ENCODE peak calls at places on chromosomes 5 and 9, in seven cellular contexts. One of them, this sample, is unnamed.

GRCh38 chr9:31320507-31320906 is 1063.9 kb upstream of the ACO1 start:
- DNase-seq in epithelial cell of esophagus: no peak
- DNase-seq in uterus: no peak
- DNase-seq in psoas muscle: no peak
- DNase-seq in fibroblast of the aortic adventitia: no peak
- DNase-seq in hepatocyte: no peak
- DNase-seq in fibroblast of pulmonary artery: no peak
- DNase-seq in this sample: no peak

GRCh38 chr5:142046191-142046590 is 33.4 kb upstream of the GNPDA1 start:
- DNase-seq in uterus: no peak
- DNase-seq in psoas muscle: no peak
- DNase-seq in hepatocyte: no peak
- DNase-seq in fibroblast of pulmonary artery: no peak
- DNase-seq in epithelial cell of esophagus: peak; percentile 18
- DNase-seq in fibroblast of the aortic adventitia: no peak
- DNase-seq in this sample: no peak

GRCh38 chr9:100379862-100380261 is 27.1 kb upstream of the TEX10 start:
- DNase-seq in epithelial cell of esophagus: peak; percentile 79
- DNase-seq in fibroblast of pulmonary artery: peak; percentile 75
- DNase-seq in psoas muscle: no peak
- DNase-seq in uterus: no peak
- DNase-seq in fibroblast of the aortic adventitia: peak; percentile 67
- DNase-seq in hepatocyte: peak; percentile 21
- DNase-seq in this sample: peak; percentile 93

GRCh38 chr5:39376293-39376714 is 12.0 kb upstream of the C9 start:
- DNase-seq in hepatocyte: peak; percentile 69
- DNase-seq in psoas muscle: no peak
- DNase-seq in uterus: peak; percentile 53
- DNase-seq in fibroblast of pulmonary artery: peak; percentile 64
- DNase-seq in fibroblast of the aortic adventitia: peak; percentile 61
- DNase-seq in epithelial cell of esophagus: peak; percentile 74
- DNase-seq in this sample: peak; percentile 68

GRCh38 chr5:90983148-90983547 is 400.0 kb downstream of the ARRDC3 start:
- DNase-seq in epithelial cell of esophagus: peak; percentile 63
- DNase-seq in hepatocyte: peak; percentile 34
- DNase-seq in psoas muscle: no peak
- DNase-seq in fibroblast of the aortic adventitia: peak; percentile 82
- DNase-seq in uterus: no peak
- DNase-seq in fibroblast of pulmonary artery: peak; percentile 96
- DNase-seq in this sample: peak; percentile 98

GRCh38 chr9:123616707-123617106 is 260.7 kb downstream of the CRB2 start:
- DNase-seq in fibroblast of pulmonary artery: no peak
- DNase-seq in psoas muscle: no peak
- DNase-seq in uterus: no peak
- DNase-seq in fibroblast of the aortic adventitia: no peak
- DNase-seq in epithelial cell of esophagus: no peak
- DNase-seq in hepatocyte: no peak
- DNase-seq in this sample: no peak

GRCh38 chr5:10467281-10468198 is 25.9 kb downstream of the ROPN1L start:
- DNase-seq in psoas muscle: no peak
- DNase-seq in hepatocyte: peak; percentile 40
- DNase-seq in uterus: no peak
- DNase-seq in epithelial cell of esophagus: peak; percentile 45
- DNase-seq in fibroblast of the aortic adventitia: peak; percentile 47
- DNase-seq in fibroblast of pulmonary artery: peak; percentile 56
- DNase-seq in this sample: peak; percentile 82

GRCh38 chr9:26301046-26301445 is 591.6 kb downstream of the CAAP1 start:
- DNase-seq in hepatocyte: no peak
- DNase-seq in fibroblast of the aortic adventitia: no peak
- DNase-seq in epithelial cell of esophagus: no peak
- DNase-seq in fibroblast of pulmonary artery: no peak
- DNase-seq in psoas muscle: no peak
- DNase-seq in uterus: no peak
- DNase-seq in this sample: no peak

GRCh38 chr9:73151653-73152382 is at the start of gene ANXA1:
- DNase-seq in hepatocyte: peak; percentile 48
- DNase-seq in uterus: no peak
- DNase-seq in fibroblast of the aortic adventitia: peak; percentile 95
- DNase-seq in psoas muscle: no peak
- DNase-seq in epithelial cell of esophagus: peak; percentile 92
- DNase-seq in fibroblast of pulmonary artery: peak; percentile 95
- DNase-seq in this sample: peak; percentile 93

GRCh38 chr5:156391139-156391538 is 64.2 kb downstream of the SGCD start:
- DNase-seq in psoas muscle: no peak
- DNase-seq in fibroblast of pulmonary artery: peak; percentile 95
- DNase-seq in fibroblast of the aortic adventitia: peak; percentile 68
- DNase-seq in uterus: no peak
- DNase-seq in epithelial cell of esophagus: peak; percentile 85
- DNase-seq in hepatocyte: peak; percentile 68
- DNase-seq in this sample: peak; percentile 73

GRCh38 chr9:125867752-125868400 is 120.7 kb downstream of the PBX3 start:
- DNase-seq in epithelial cell of esophagus: peak; percentile 57
- DNase-seq in fibroblast of the aortic adventitia: peak; percentile 44
- DNase-seq in hepatocyte: no peak
- DNase-seq in uterus: no peak
- DNase-seq in fibroblast of pulmonary artery: peak; percentile 80
- DNase-seq in psoas muscle: no peak
- DNase-seq in this sample: peak; percentile 73

GRCh38 chr5:128538249-128539037 is 398 bp upstream of the FBN2 start:
- DNase-seq in hepatocyte: peak; percentile 93
- DNase-seq in fibroblast of pulmonary artery: peak; percentile 91
- DNase-seq in psoas muscle: peak; percentile 44
- DNase-seq in uterus: peak; percentile 62
- DNase-seq in fibroblast of the aortic adventitia: peak; percentile 69
- DNase-seq in epithelial cell of esophagus: peak; percentile 79
- DNase-seq in this sample: peak; percentile 88

GRCh38 chr5:58786035-58786434 is 203.2 kb downstream of the RAB3C start:
- DNase-seq in psoas muscle: no peak
- DNase-seq in epithelial cell of esophagus: no peak
- DNase-seq in fibroblast of pulmonary artery: no peak
- DNase-seq in hepatocyte: no peak
- DNase-seq in fibroblast of the aortic adventitia: no peak
- DNase-seq in uterus: no peak
- DNase-seq in this sample: no peak

GRCh38 chr9:38233343-38233742 is 159.2 kb upstream of the ALDH1B1 start:
- DNase-seq in fibroblast of the aortic adventitia: no peak
- DNase-seq in epithelial cell of esophagus: no peak
- DNase-seq in psoas muscle: no peak
- DNase-seq in fibroblast of pulmonary artery: no peak
- DNase-seq in uterus: no peak
- DNase-seq in hepatocyte: no peak
- DNase-seq in this sample: no peak

GRCh38 chr5:66826696-66827095 is 230.5 kb downstream of the MAST4 start:
- DNase-seq in fibroblast of the aortic adventitia: no peak
- DNase-seq in hepatocyte: no peak
- DNase-seq in epithelial cell of esophagus: no peak
- DNase-seq in uterus: no peak
- DNase-seq in psoas muscle: no peak
- DNase-seq in fibroblast of pulmonary artery: no peak
- DNase-seq in this sample: no peak

GRCh38 chr5:24110019-24110615 is 534.7 kb downstream of the CDH10 start:
- DNase-seq in fibroblast of the aortic adventitia: peak; percentile 3
- DNase-seq in hepatocyte: peak; percentile 18
- DNase-seq in epithelial cell of esophagus: peak; percentile 47
- DNase-seq in psoas muscle: no peak
- DNase-seq in fibroblast of pulmonary artery: peak; percentile 31
- DNase-seq in uterus: no peak
- DNase-seq in this sample: peak; percentile 26

GRCh38 chr5:89374144-89374784 is 491.3 kb upstream of the MEF2C start:
- DNase-seq in fibroblast of pulmonary artery: no peak
- DNase-seq in uterus: no peak
- DNase-seq in epithelial cell of esophagus: no peak
- DNase-seq in hepatocyte: no peak
- DNase-seq in psoas muscle: no peak
- DNase-seq in fibroblast of the aortic adventitia: peak; percentile 41
- DNase-seq in this sample: no peak

GRCh38 chr5:77262685-77263084 is 52.2 kb downstream of the PDE8B start:
- DNase-seq in uterus: no peak
- DNase-seq in hepatocyte: no peak
- DNase-seq in fibroblast of the aortic adventitia: no peak
- DNase-seq in epithelial cell of esophagus: no peak
- DNase-seq in psoas muscle: no peak
- DNase-seq in fibroblast of pulmonary artery: no peak
- DNase-seq in this sample: no peak

GRCh38 chr5:113087994-113088519 is 111.5 kb downstream of the DCP2 start:
- DNase-seq in epithelial cell of esophagus: no peak
- DNase-seq in fibroblast of pulmonary artery: peak; percentile 63
- DNase-seq in fibroblast of the aortic adventitia: peak; percentile 50
- DNase-seq in psoas muscle: no peak
- DNase-seq in uterus: no peak
- DNase-seq in hepatocyte: no peak
- DNase-seq in this sample: peak; percentile 14

DNA sequence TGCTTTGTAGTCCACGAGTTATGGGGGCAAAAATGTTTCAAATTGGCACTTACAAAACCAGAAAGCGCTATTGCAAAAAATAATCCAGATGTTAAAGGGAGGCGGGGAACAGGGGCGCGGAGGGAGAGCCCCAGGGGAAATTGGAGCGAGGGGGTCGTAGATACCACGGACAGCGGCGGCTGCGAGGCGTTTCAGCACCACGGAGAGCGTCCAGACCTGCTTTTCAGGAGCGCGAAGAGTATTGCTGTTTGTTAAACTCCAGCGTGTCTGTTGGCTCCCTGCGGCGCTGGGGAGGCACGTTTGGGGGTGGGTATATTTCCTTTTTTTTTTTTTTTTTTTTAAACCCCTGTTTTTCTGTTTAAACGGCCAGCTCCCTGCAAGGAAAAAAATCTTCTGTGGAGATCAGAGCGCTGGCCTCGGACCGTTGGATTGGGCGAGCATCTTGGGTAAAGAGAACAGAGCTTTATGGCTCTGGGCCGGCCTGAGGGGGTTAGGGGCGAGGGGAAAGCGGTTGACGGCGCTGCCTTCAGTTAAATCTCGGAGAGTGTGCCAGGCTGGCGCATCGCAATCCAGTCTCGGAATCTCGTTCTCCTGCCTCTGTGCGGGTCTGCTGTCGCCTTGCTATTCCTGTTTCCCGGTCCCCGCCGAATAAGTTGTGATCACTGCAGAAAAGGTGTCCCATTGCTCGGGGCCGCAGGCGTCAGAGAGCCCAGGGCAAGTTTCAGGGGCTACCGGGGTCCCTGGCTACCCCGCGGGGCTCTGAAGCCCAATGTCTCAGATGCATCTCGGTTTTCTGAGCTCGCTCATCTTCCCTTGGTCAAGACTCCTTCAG is at the start of gene GLRA1:
- DNase-seq in psoas muscle: peak; percentile 34
- DNase-seq in fibroblast of the aortic adventitia: peak; percentile 42
- DNase-seq in fibroblast of pulmonary artery: peak; percentile 63
- DNase-seq in uterus: no peak
- DNase-seq in hepatocyte: peak; percentile 83
- DNase-seq in epithelial cell of esophagus: peak; percentile 63
- DNase-seq in this sample: peak; percentile 64
- H3K4me3 ChIP-seq in psoas muscle: no peak within 1 kb of the TSS
- H3K4me3 ChIP-seq in fibroblast of the aortic adventitia: no peak within 1 kb of the TSS
- H3K4me3 ChIP-seq in fibroblast of pulmonary artery: no peak within 1 kb of the TSS
- H3K4me3 ChIP-seq in uterus: no peak within 1 kb of the TSS
- H3K4me3 ChIP-seq in hepatocyte: no peak within 1 kb of the TSS
- H3K4me3 ChIP-seq in epithelial cell of esophagus: no peak within 1 kb of the TSS
- H3K4me3 ChIP-seq in this sample: no peak within 1 kb of the TSS

DNA sequence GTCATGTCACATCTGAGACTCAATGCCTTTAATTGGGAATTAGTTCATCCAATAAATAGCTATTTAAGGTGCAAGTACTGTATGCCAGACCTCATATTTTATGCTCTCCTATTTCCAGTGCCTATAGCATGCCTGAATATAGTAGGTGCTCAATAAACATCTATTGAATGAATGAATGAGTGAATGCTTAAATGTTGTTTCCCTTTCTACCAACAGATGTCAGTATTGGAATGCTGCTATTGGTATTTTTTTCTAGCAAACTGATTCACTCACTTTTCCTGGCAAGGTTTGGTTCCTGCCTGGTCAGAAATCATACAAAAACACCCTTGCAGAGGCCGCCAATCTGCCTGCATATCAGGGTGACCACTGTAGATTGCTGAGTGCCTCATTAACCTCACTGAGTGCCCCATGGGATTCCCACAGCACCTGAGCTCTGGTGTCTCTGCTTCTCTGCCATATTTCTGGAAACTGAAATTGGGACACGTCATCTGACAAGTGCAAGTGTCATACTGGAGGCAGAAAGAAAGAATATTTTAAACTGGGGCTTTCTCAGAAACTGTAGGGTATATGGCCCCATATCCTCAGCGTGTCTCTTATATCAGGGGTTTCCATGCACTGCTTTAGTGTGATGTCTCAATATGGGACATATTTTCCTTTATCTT is 359.7 kb downstream of the TRIM32 start:
- DNase-seq in hepatocyte: no peak
- DNase-seq in epithelial cell of esophagus: no peak
- DNase-seq in psoas muscle: no peak
- DNase-seq in fibroblast of pulmonary artery: peak; percentile 2
- DNase-seq in uterus: no peak
- DNase-seq in fibroblast of the aortic adventitia: no peak
- DNase-seq in this sample: peak; percentile 13
- TF ChIP-seq CTCF in hepatocyte: peak; percentile 18
- TF ChIP-seq CTCF in epithelial cell of esophagus: peak; percentile 26
- TF ChIP-seq CTCF in psoas muscle: no peak
- TF ChIP-seq CTCF in fibroblast of pulmonary artery: peak; percentile 26
- TF ChIP-seq CTCF in uterus: no peak
- TF ChIP-seq CTCF in fibroblast of the aortic adventitia: no peak
- TF ChIP-seq CTCF in this sample: peak; percentile 43

GRCh38 chr5:1111727-1112289 is at the start of gene SLC12A7:
- DNase-seq in hepatocyte: peak; percentile 89
- DNase-seq in fibroblast of the aortic adventitia: no peak
- DNase-seq in uterus: no peak
- DNase-seq in psoas muscle: peak; percentile 57
- DNase-seq in epithelial cell of esophagus: peak; percentile 32
- DNase-seq in fibroblast of pulmonary artery: no peak
- DNase-seq in this sample: no peak

GRCh38 chr5:1115123-1115815 is 3.4 kb upstream of the SLC12A7 start:
- DNase-seq in psoas muscle: no peak
- DNase-seq in fibroblast of pulmonary artery: no peak
- DNase-seq in fibroblast of the aortic adventitia: no peak
- DNase-seq in hepatocyte: no peak
- DNase-seq in epithelial cell of esophagus: no peak
- DNase-seq in uterus: no peak
- DNase-seq in this sample: no peak

GRCh38 chr5:1112596-1113331 is 901 bp upstream of the SLC12A7 start:
- DNase-seq in epithelial cell of esophagus: peak; percentile 45
- DNase-seq in hepatocyte: no peak
- DNase-seq in psoas muscle: no peak
- DNase-seq in fibroblast of the aortic adventitia: no peak
- DNase-seq in fibroblast of pulmonary artery: no peak
- DNase-seq in uterus: no peak
- DNase-seq in this sample: no peak

GRCh38 chr5:1113332-1113690 is 1.4 kb upstream of the SLC12A7 start:
- DNase-seq in fibroblast of the aortic adventitia: no peak
- DNase-seq in uterus: no peak
- DNase-seq in psoas muscle: no peak
- DNase-seq in epithelial cell of esophagus: no peak
- DNase-seq in fibroblast of pulmonary artery: no peak
- DNase-seq in hepatocyte: no peak
- DNase-seq in this sample: no peak

GRCh38 chr5:1113805-1114586 is 2.1 kb upstream of the SLC12A7 start:
- DNase-seq in epithelial cell of esophagus: no peak
- DNase-seq in uterus: no peak
- DNase-seq in fibroblast of pulmonary artery: no peak
- DNase-seq in psoas muscle: no peak
- DNase-seq in hepatocyte: no peak
- DNase-seq in fibroblast of the aortic adventitia: no peak
- DNase-seq in this sample: no peak
- H3K4me3 ChIP-seq in epithelial cell of esophagus: no peak overlapping the region
- H3K4me3 ChIP-seq in uterus: no peak overlapping the region
- H3K4me3 ChIP-seq in fibroblast of pulmonary artery: no peak overlapping the region
- H3K4me3 ChIP-seq in psoas muscle: no peak overlapping the region
- H3K4me3 ChIP-seq in hepatocyte: no peak overlapping the region
- H3K4me3 ChIP-seq in fibroblast of the aortic adventitia: no peak overlapping the region
- H3K4me3 ChIP-seq in this sample: no peak overlapping the region

GRCh38 chr9:92706218-92706940 is 36.4 kb upstream of the IPPK start:
- DNase-seq in uterus: no peak
- DNase-seq in hepatocyte: no peak
- DNase-seq in psoas muscle: no peak
- DNase-seq in epithelial cell of esophagus: peak; percentile 76
- DNase-seq in fibroblast of the aortic adventitia: no peak
- DNase-seq in fibroblast of pulmonary artery: peak; percentile 30
- DNase-seq in this sample: peak; percentile 43
- TF ChIP-seq CTCF in uterus: no peak
- TF ChIP-seq CTCF in hepatocyte: no peak
- TF ChIP-seq CTCF in psoas muscle: peak; percentile 33
- TF ChIP-seq CTCF in epithelial cell of esophagus: peak; percentile 72
- TF ChIP-seq CTCF in fibroblast of the aortic adventitia: peak; percentile 37
- TF ChIP-seq CTCF in fibroblast of pulmonary artery: peak; percentile 46
- TF ChIP-seq CTCF in this sample: peak; percentile 61